ENCODE peak calls at places on chromosomes 13 and 19, in ten cellular contexts. S is Caki2; Y is stimulated activated CD4-positive, alpha-beta T cell treated with anti-CD3 and anti-CD28 coated beads, Interleukin-15, amount 100 ng/mL, for 24 hours; R is NCI-H1694 treated with DMSO at 0.1 percent for 48 hours; N is neural progenitor cell; O is A172; A is ELF-1; K is sigmoid colon; L is fibroblast of gingiva; C is naive thymus-derived CD8-positive, alpha-beta T cell. G is an unnamed sample.
A peak's percentile ranks its signal among the peaks of the same experiment; 100 is the strongest.

GRCh38 chr13:51276684-51277083 is 54.5 kb downstream of the FAM124A start:
- DNase-seq in R (no peak), S (no peak), O (no peak), A (no peak), Y (no peak), L (peak; percentile 38), N (no peak), K (no peak), C (no peak), G (no peak)

GRCh38 chr19:38907227-38907626 is 4.8 kb downstream of the CCER2 start:
- DNase-seq in L (no peak), Y (no peak), S (no peak), A (no peak), R (no peak), O (no peak), K (no peak), C (no peak), N (no peak), G (no peak)

GRCh38 chr13:99916366-99917103 is 55.0 kb downstream of the ZIC5 start:
- DNase-seq in L (peak; percentile 69), S (peak; percentile 60), C (peak; percentile 49), Y (peak; percentile 11), A (peak; percentile 73), O (peak; percentile 76), N (peak; percentile 49), R (peak; percentile 86), K (no peak), G (peak; percentile 51)

GRCh38 chr19:16022681-16023557 is 53.4 kb upstream of the TPM4 start:
- DNase-seq in R (no peak), O (no peak), K (no peak), Y (no peak), L (no peak), S (no peak), A (no peak), C (no peak), N (no peak), G (no peak)

GRCh38 chr19:49515767-49516166 is 3.3 kb downstream of the FCGRT start:
- DNase-seq in R (no peak), K (peak; percentile 80), Y (no peak), C (no peak), L (peak; percentile 69), A (no peak), N (no peak), S (no peak), O (no peak), G (no peak)

GRCh38 chr19:18904334-18905057 is 8.5 kb upstream of the CERS1 start:
- DNase-seq in K (no peak), C (no peak), R (no peak), Y (no peak), O (no peak), L (no peak), N (no peak), S (no peak), A (peak; percentile 21), G (no peak)

GRCh38 chr13:76632388-76633044 is 253.7 kb downstream of the KCTD12 start:
- DNase-seq in O (no peak), R (no peak), C (no peak), Y (no peak), A (peak; percentile 8), N (peak; percentile 58), S (no peak), K (no peak), L (no peak), G (no peak)

GRCh38 chr19:32404939-32405430 is 585 bp upstream of the DPY19L3 start:
- DNase-seq in R (no peak), L (peak; percentile 50), N (peak; percentile 84), C (no peak), K (peak; percentile 80), A (no peak), S (no peak), Y (no peak), O (peak; percentile 34), G (no peak)

GRCh38 chr13:24670927-24671326 is 9.3 kb upstream of the ATP12A start:
- DNase-seq in S (no peak), C (no peak), O (no peak), Y (peak; percentile 31), A (peak; percentile 83), L (no peak), N (peak; percentile 77), R (no peak), K (no peak), G (no peak)

GRCh38 chr19:1264801-1265610 is 4.1 kb upstream of the CIRBP start:
- DNase-seq in O (peak; percentile 96), N (peak; percentile 86), K (peak; percentile 93), R (no peak), Y (no peak), C (no peak), S (peak; percentile 79), L (peak; percentile 86), A (peak; percentile 93), G (no peak)

GRCh38 chr19:17915940-17916593 is 16.7 kb upstream of the CCDC124 start:
- DNase-seq in A (no peak), O (peak; percentile 77), C (no peak), Y (no peak), R (no peak), S (peak; percentile 31), L (no peak), K (no peak), N (no peak), G (no peak)

GRCh38 chr13:21771075-21771474 is 100.2 kb downstream of the FGF9 start:
- DNase-seq in K (no peak), A (no peak), N (no peak), Y (no peak), O (no peak), R (no peak), S (no peak), L (no peak), C (no peak), G (no peak)

GRCh38 chr19:28168557-28168956 is 1044.4 kb downstream of the UQCRFS1 start:
- DNase-seq in S (no peak), Y (no peak), N (peak; percentile 63), O (no peak), K (no peak), A (peak; percentile 76), C (no peak), L (no peak), R (no peak), G (no peak)

GRCh38 chr13:76148374-76148773 is 512.2 kb downstream of the LMO7 start:
- DNase-seq in C (no peak), L (no peak), S (no peak), R (no peak), O (no peak), A (no peak), K (no peak), N (no peak), Y (no peak), G (no peak)